ENCODE peak calls at places on chromosomes 1 and 21, in eight cellular contexts. P is uterus; H is sigmoid colon; G is CD8-positive, alpha-beta memory T cell; V is HCT116; O is cardiac muscle cell; Y is adrenal gland; J is SJSA1. E is an unnamed sample. For H3K4me1, the result is how much of the 10 kb centered on the place peaks cover.

GRCh38 chr21:28247454-28248020 is 745.1 kb downstream of the LTN1 start:
- DNase-seq in P (no peak), V (no peak), G (no peak), O (no peak), H (no peak), Y (no peak), J (no peak), E (no peak)

GRCh38 chr21:39633770-39634181 is 21.0 kb downstream of the B3GALT5 start:
- DNase-seq in Y (no peak), P (no peak), H (no peak), G (no peak), J (peak), O (no peak), V (peak), E (no peak)

GRCh38 chr1:1075148-1075935 is 1.2 kb upstream of the RNF223 start:
- DNase-seq in J (no peak), V (no peak), Y (no peak), O (no peak), H (peak), P (no peak), G (no peak), E (peak)

GRCh38 chr1:180002437-180002836 is 47.8 kb downstream of the CEP350 start:
- DNase-seq in O (peak), P (no peak), H (no peak), J (no peak), G (no peak), Y (no peak), V (no peak), E (no peak)

GRCh38 chr1:5832916-5833895 is 159.0 kb downstream of the NPHP4 start:
- DNase-seq in J (no peak), P (no peak), O (no peak), V (no peak), G (no peak), Y (no peak), H (no peak), E (peak)

GRCh38 chr21:34266322-34266721 is 97.5 kb upstream of the KCNE2 start:
- DNase-seq in J (no peak), Y (no peak), V (no peak), G (no peak), H (no peak), O (no peak), P (no peak), E (no peak)

GRCh38 chr1:88897070-88897730 is 5.8 kb upstream of the GTF2B start:
- DNase-seq in Y (no peak), P (no peak), O (no peak), H (no peak), J (no peak), G (no peak), V (no peak), E (no peak)

GRCh38 chr21:41112740-41113692 is 54.9 kb upstream of the BACE2 start:
- DNase-seq in Y (no peak), G (no peak), J (no peak), P (no peak), O (peak), V (no peak), H (no peak), E (peak)

GRCh38 chr1:37255111-37255795 is 219.1 kb upstream of the ZC3H12A start:
- DNase-seq in G (no peak), J (no peak), O (peak), H (no peak), V (no peak), Y (peak), P (no peak), E (no peak)

GRCh38 chr21:28636988-28637691 is 355.5 kb downstream of the LTN1 start:
- DNase-seq in P (no peak), J (peak), V (no peak), Y (no peak), H (no peak), O (peak), G (no peak), E (no peak)

GRCh38 chr1:108829498-108829916 is 27.4 kb downstream of the AKNAD1 start:
- DNase-seq in V (no peak), G (no peak), Y (no peak), J (no peak), H (no peak), P (no peak), O (no peak), E (peak)

GRCh38 chr1:242467556-242468145 is 56.8 kb downstream of the PLD5 start:
- DNase-seq in O (peak), P (peak), V (peak), Y (peak), H (no peak), J (peak), G (no peak), E (peak)

GRCh38 chr1:208252126-208252853 is 8.1 kb upstream of the PLXNA2 start:
- DNase-seq in O (peak), V (no peak), P (peak), H (no peak), Y (no peak), J (no peak), G (no peak), E (peak)

GRCh38 chr1:28249013-28249870 is 10.1 kb upstream of the SESN2 start:
- DNase-seq in J (no peak), Y (peak), O (peak), G (no peak), H (peak), V (peak), P (no peak), E (peak)

GRCh38 chr1:39381839-39382238 is 109.6 kb upstream of the BMP8A start:
- DNase-seq in V (no peak), J (no peak), P (no peak), Y (no peak), O (peak), G (no peak), H (peak), E (peak)

GRCh38 chr1:99705385-99705784 is 59.5 kb downstream of the PALMD start:
- DNase-seq in V (no peak), P (no peak), H (no peak), Y (no peak), J (no peak), O (no peak), G (no peak), E (no peak)

GRCh38 chr1:62286778-62287224 is 32.4 kb downstream of the KANK4 start:
- DNase-seq in H (no peak), V (no peak), P (no peak), J (no peak), Y (no peak), G (no peak), O (no peak), E (no peak)

DNA sequence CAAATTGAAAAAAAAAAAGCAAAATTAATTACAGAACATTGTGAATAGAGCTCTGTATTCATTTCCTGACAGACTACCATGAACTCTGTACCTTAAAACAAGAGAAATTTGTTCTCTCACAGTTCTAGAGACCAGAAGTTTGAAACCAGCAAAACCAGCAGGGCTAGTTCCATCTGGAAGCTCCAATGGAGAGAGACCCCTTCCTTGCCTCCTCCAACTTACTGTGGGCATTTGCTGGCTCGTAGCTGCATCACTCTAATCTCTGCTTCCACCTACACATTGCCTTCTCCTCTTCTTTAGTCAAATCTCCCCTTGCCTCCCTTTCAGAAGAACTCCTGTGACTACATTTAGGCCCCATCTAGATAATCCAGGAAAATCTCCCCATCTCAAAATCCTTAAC is 56.5 kb downstream of the SYDE2 start:
- DNase-seq in V (no peak), O (no peak), G (no peak), Y (no peak), J (no peak), P (no peak), H (no peak), E (no peak)
- H3K4me1 ChIP-seq in V (under half), O (under half), G (under half), Y (under half), J (under half), P (under half), H (under half), E (under half)

GRCh38 chr1:154999651-155000474 is 2.7 kb upstream of the ZBTB7B start:
- DNase-seq in P (peak), J (no peak), O (no peak), H (no peak), G (peak), V (no peak), Y (peak), E (peak)
- H3K4me3 ChIP-seq in P (peak), J (peak), O (peak), H (peak), G (peak), V (peak), Y (no peak), E (peak)

GRCh38 chr1:178614286-178614685 is 101.4 kb downstream of the TEX35 start:
- DNase-seq in O (no peak), Y (no peak), P (no peak), J (no peak), V (no peak), H (no peak), G (no peak), E (no peak)

GRCh38 chr1:178609015-178609414 is 96.1 kb downstream of the TEX35 start:
- DNase-seq in V (no peak), O (peak), G (no peak), J (no peak), Y (no peak), P (no peak), H (no peak), E (no peak)

GRCh38 chr1:178612261-178612660 is 99.4 kb downstream of the TEX35 start:
- DNase-seq in V (no peak), J (no peak), O (peak), Y (no peak), H (no peak), P (no peak), G (no peak), E (no peak)

GRCh38 chr1:178607718-178608408 is 95.0 kb downstream of the TEX35 start:
- DNase-seq in G (no peak), P (no peak), O (peak), J (peak), H (no peak), V (no peak), Y (no peak), E (no peak)

GRCh38 chr1:178613271-178613945 is 100.5 kb downstream of the TEX35 start:
- DNase-seq in G (no peak), Y (no peak), O (no peak), H (no peak), J (no peak), V (no peak), P (no peak), E (no peak)
- H3K27ac ChIP-seq in G (no peak), Y (no peak), O (no peak), H (peak), J (peak), V (no peak), P (no peak), E (no peak)

GRCh38 chr1:21305900-21306189 is 15.6 kb upstream of the ECE1 start:
- DNase-seq in V (no peak), J (no peak), O (no peak), Y (no peak), G (no peak), P (no peak), H (no peak), E (no peak)

GRCh38 chr1:21307663-21308062 is 17.4 kb upstream of the ECE1 start:
- DNase-seq in Y (peak), J (no peak), V (no peak), H (peak), O (no peak), P (no peak), G (no peak), E (peak)

GRCh38 chr1:21308847-21309652 is 18.8 kb upstream of the ECE1 start:
- DNase-seq in O (no peak), J (no peak), H (peak), P (peak), G (no peak), Y (peak), V (no peak), E (no peak)

GRCh38 chr1:21308330-21308729 is 18.1 kb upstream of the ECE1 start:
- DNase-seq in G (no peak), P (peak), V (no peak), O (no peak), Y (peak), J (no peak), H (peak), E (peak)

GRCh38 chr1:21307210-21307609 is 16.9 kb upstream of the ECE1 start:
- DNase-seq in G (no peak), Y (no peak), O (no peak), P (no peak), V (no peak), J (no peak), H (no peak), E (no peak)
- H3K4me1 ChIP-seq in G (under half), Y (half or more), O (under half), P (under half), V (half or more), J (under half), H (half or more), E (under half)

GRCh38 chr1:246647113-246647512 is 77.1 kb upstream of the SCCPDH start:
- DNase-seq in Y (peak), P (peak), J (no peak), H (peak), V (no peak), O (peak), G (no peak), E (peak)

GRCh38 chr1:246647513-246647912 is 76.7 kb upstream of the SCCPDH start:
- DNase-seq in Y (no peak), O (peak), H (no peak), V (no peak), J (no peak), G (no peak), P (no peak), E (no peak)

DNA sequence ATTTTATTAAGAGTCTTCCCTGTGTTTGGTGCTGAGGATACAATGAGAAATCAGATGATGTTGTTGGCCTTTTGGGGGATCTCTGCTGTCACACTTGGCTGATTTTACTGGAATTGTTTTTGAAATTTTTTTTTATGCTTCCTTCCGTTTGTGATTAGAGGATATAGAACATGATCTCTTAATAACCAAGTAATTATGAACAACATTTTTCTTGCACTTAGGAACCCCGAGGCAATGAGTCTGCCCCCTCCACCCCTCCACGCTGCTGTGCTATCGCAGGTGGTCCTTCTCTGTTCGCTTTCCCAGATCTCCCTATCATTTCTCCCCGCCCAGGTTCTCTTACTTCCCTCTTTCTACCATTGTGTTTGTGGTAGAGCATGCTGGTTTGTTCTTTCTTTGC is 73.2 kb upstream of the SCCPDH start:
- DNase-seq in P (no peak), O (no peak), G (no peak), H (no peak), Y (no peak), J (no peak), V (no peak), E (no peak)
- H3K4me3 ChIP-seq in P (no peak), O (no peak), G (no peak), H (no peak), Y (no peak), J (no peak), V (no peak), E (no peak)

DNA sequence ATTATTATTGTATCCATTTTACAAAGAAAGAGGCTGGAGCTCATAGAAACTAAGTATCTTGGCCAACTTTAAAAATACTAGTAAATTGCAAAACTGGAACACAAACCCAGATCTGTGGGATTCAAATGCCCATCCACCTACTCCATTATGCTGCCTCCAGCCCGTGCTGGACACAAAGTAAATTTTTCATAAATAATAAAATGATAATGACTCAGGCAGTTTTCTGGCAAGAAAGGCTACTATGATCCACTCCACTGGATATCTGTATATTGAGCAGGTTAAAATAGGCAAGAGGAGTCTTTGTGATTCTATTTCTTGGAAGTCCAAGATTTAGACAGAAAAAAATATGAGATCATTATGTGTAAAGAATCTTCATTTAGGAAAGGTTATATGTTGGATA is 138.3 kb upstream of the DUSP10 start:
- DNase-seq in G (no peak), Y (no peak), J (no peak), O (no peak), P (no peak), H (no peak), V (no peak), E (no peak)
- H3K27ac ChIP-seq in G (no peak), Y (no peak), J (no peak), O (no peak), P (no peak), H (no peak), V (no peak), E (no peak)

GRCh38 chr1:154571964-154572288 is 4.3 kb downstream of the CHRNB2 start:
- DNase-seq in G (no peak), Y (no peak), J (no peak), P (no peak), H (no peak), O (no peak), V (no peak), E (no peak)

GRCh38 chr1:154574715-154575114 is 7.1 kb downstream of the CHRNB2 start:
- DNase-seq in O (peak), V (no peak), P (no peak), H (peak), J (no peak), Y (no peak), G (no peak), E (no peak)

GRCh38 chr1:154572433-154573167 is 5.0 kb downstream of the CHRNB2 start:
- DNase-seq in G (no peak), Y (no peak), J (no peak), V (no peak), H (peak), O (no peak), P (no peak), E (no peak)

GRCh38 chr1:154571244-154571963 is 3.8 kb downstream of the CHRNB2 start:
- DNase-seq in P (no peak), H (no peak), J (no peak), O (no peak), Y (no peak), G (no peak), V (no peak), E (no peak)

DNA sequence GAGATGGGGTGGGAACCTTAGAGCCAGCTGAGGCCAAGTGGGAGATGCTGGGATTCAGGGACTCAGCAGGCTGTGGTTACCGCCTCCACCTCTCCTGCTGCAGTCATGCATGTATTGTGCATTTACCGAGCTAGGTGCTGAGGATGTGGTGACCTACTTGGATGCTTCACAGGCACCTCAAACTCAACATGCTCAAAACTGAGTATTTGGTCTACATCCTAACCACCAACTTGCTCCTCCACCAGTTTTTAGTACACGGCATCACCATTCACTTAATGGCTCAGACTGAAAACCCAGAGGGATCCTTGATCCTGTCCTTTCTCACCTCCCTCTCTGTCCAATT is 5.6 kb downstream of the CHRNB2 start:
- DNase-seq in O (no peak), Y (no peak), V (no peak), G (no peak), J (no peak), H (no peak), P (no peak), E (no peak)
- H3K4me1 ChIP-seq in O (under half), Y (under half), V (under half), G (under half), J (under half), H (under half), P (under half), E (under half)

GRCh38 chr1:56310945-56311344 is 268.4 kb downstream of the PLPP3 start:
- DNase-seq in O (no peak), V (no peak), G (no peak), Y (no peak), P (no peak), J (no peak), H (no peak), E (no peak)

GRCh38 chr1:56313560-56313959 is 265.8 kb downstream of the PLPP3 start:
- DNase-seq in H (no peak), Y (no peak), V (no peak), P (no peak), G (no peak), O (no peak), J (no peak), E (no peak)

GRCh38 chr1:56317722-56318121 is 261.6 kb downstream of the PLPP3 start:
- DNase-seq in V (no peak), P (no peak), H (no peak), G (no peak), O (no peak), Y (no peak), J (no peak), E (no peak)

GRCh38 chr1:56311766-56312165 is 267.6 kb downstream of the PLPP3 start:
- DNase-seq in O (no peak), P (no peak), H (no peak), J (no peak), Y (no peak), G (no peak), V (no peak), E (no peak)

GRCh38 chr1:56315293-56315942 is 263.9 kb downstream of the PLPP3 start:
- DNase-seq in J (no peak), Y (no peak), O (no peak), G (no peak), H (no peak), P (no peak), V (no peak), E (no peak)
- H3K4me3 ChIP-seq in J (no peak), Y (no peak), O (no peak), G (no peak), H (no peak), P (no peak), V (no peak), E (no peak)

GRCh38 chr1:199041173-199041914 is 402.5 kb downstream of the PTPRC start:
- DNase-seq in H (no peak), Y (no peak), J (no peak), V (no peak), G (peak), O (peak), P (no peak), E (no peak)

GRCh38 chr1:199042193-199042592 is 403.4 kb downstream of the PTPRC start:
- DNase-seq in P (no peak), Y (no peak), J (no peak), V (no peak), O (no peak), H (no peak), G (no peak), E (no peak)

GRCh38 chr1:199040076-199040475 is 401.2 kb downstream of the PTPRC start:
- DNase-seq in Y (no peak), G (no peak), J (no peak), O (no peak), H (no peak), V (no peak), P (no peak), E (no peak)

GRCh38 chr1:199038188-199038587 is 399.3 kb downstream of the PTPRC start:
- DNase-seq in Y (no peak), P (no peak), H (no peak), V (no peak), O (no peak), J (no peak), G (no peak), E (no peak)

DNA sequence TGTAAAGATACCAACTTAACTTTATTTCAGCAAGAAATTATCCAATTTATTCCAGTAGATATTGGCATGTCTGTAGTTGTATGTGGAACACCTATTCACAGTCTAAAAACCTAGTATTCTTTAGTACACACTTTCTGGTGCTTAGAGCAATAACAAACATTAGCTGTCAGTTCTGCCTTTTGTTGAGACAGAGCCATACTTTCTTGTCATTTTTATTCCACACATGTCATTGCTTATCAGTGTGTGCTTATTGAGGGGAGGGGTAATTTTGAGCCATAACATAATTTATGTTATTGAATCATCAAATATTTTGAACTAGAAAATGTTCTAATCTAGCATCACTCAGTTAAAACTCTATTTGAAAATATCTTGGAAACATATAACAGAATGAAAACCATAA is 401.7 kb downstream of the PTPRC start:
- DNase-seq in G (no peak), H (no peak), V (no peak), O (no peak), P (no peak), Y (no peak), J (no peak), E (no peak)
- H3K27ac ChIP-seq in G (no peak), H (no peak), V (no peak), O (no peak), P (no peak), Y (no peak), J (no peak), E (no peak)